ENCODE peak calls at places on chromosomes 12 and 14, in ten cellular contexts. One of them, this sample, is unnamed.

GRCh38 chr12:80988986-80989385 is 51.3 kb upstream of the LIN7A start:
- DNase-seq in CD8-positive, alpha-beta T cell: no peak
- DNase-seq in neural progenitor cell: no peak
- DNase-seq in stomach: peak
- DNase-seq in lower lobe of right lung: no peak
- DNase-seq in fibroblast of the aortic adventitia: peak
- DNase-seq in PC-3: no peak
- DNase-seq in heart right ventricle: no peak
- DNase-seq in AG09309: no peak
- DNase-seq in NB4: no peak
- DNase-seq in this sample: no peak

GRCh38 chr12:84551373-84551772 is 361.2 kb downstream of the SLC6A15 start:
- DNase-seq in stomach: no peak
- DNase-seq in AG09309: no peak
- DNase-seq in CD8-positive, alpha-beta T cell: no peak
- DNase-seq in heart right ventricle: no peak
- DNase-seq in PC-3: no peak
- DNase-seq in neural progenitor cell: no peak
- DNase-seq in NB4: no peak
- DNase-seq in lower lobe of right lung: no peak
- DNase-seq in fibroblast of the aortic adventitia: no peak
- DNase-seq in this sample: no peak

GRCh38 chr12:53599579-53599978 is 26.6 kb downstream of the ATF7 start:
- DNase-seq in NB4: no peak
- DNase-seq in AG09309: no peak
- DNase-seq in heart right ventricle: no peak
- DNase-seq in fibroblast of the aortic adventitia: no peak
- DNase-seq in PC-3: no peak
- DNase-seq in stomach: no peak
- DNase-seq in lower lobe of right lung: no peak
- DNase-seq in neural progenitor cell: no peak
- DNase-seq in CD8-positive, alpha-beta T cell: no peak
- DNase-seq in this sample: no peak

GRCh38 chr12:12776261-12776660 is 9.2 kb upstream of the APOLD1 start:
- DNase-seq in AG09309: no peak
- DNase-seq in stomach: peak
- DNase-seq in CD8-positive, alpha-beta T cell: no peak
- DNase-seq in neural progenitor cell: no peak
- DNase-seq in PC-3: peak
- DNase-seq in lower lobe of right lung: no peak
- DNase-seq in heart right ventricle: no peak
- DNase-seq in fibroblast of the aortic adventitia: peak
- DNase-seq in NB4: no peak
- DNase-seq in this sample: no peak

GRCh38 chr12:20429876-20430275 is 61.5 kb downstream of the PDE3A start:
- DNase-seq in heart right ventricle: no peak
- DNase-seq in NB4: no peak
- DNase-seq in AG09309: no peak
- DNase-seq in lower lobe of right lung: no peak
- DNase-seq in neural progenitor cell: no peak
- DNase-seq in fibroblast of the aortic adventitia: no peak
- DNase-seq in PC-3: no peak
- DNase-seq in stomach: no peak
- DNase-seq in CD8-positive, alpha-beta T cell: no peak
- DNase-seq in this sample: no peak

GRCh38 chr14:37583358-37584210 is 11.5 kb downstream of the FOXA1 start:
- DNase-seq in neural progenitor cell: peak
- DNase-seq in NB4: no peak
- DNase-seq in fibroblast of the aortic adventitia: no peak
- DNase-seq in lower lobe of right lung: peak
- DNase-seq in CD8-positive, alpha-beta T cell: no peak
- DNase-seq in heart right ventricle: peak
- DNase-seq in PC-3: peak
- DNase-seq in stomach: no peak
- DNase-seq in AG09309: no peak
- DNase-seq in this sample: no peak

GRCh38 chr14:24342889-24343288 is 3.1 kb upstream of the RIPK3 start:
- DNase-seq in NB4: no peak
- DNase-seq in AG09309: no peak
- DNase-seq in PC-3: no peak
- DNase-seq in heart right ventricle: no peak
- DNase-seq in neural progenitor cell: no peak
- DNase-seq in CD8-positive, alpha-beta T cell: no peak
- DNase-seq in lower lobe of right lung: no peak
- DNase-seq in stomach: no peak
- DNase-seq in fibroblast of the aortic adventitia: no peak
- DNase-seq in this sample: no peak

GRCh38 chr14:104650981-104651875 is 38.2 kb upstream of the INF2 start:
- DNase-seq in lower lobe of right lung: no peak
- DNase-seq in AG09309: no peak
- DNase-seq in neural progenitor cell: no peak
- DNase-seq in stomach: no peak
- DNase-seq in NB4: no peak
- DNase-seq in fibroblast of the aortic adventitia: no peak
- DNase-seq in CD8-positive, alpha-beta T cell: no peak
- DNase-seq in PC-3: no peak
- DNase-seq in heart right ventricle: no peak
- DNase-seq in this sample: no peak

DNA sequence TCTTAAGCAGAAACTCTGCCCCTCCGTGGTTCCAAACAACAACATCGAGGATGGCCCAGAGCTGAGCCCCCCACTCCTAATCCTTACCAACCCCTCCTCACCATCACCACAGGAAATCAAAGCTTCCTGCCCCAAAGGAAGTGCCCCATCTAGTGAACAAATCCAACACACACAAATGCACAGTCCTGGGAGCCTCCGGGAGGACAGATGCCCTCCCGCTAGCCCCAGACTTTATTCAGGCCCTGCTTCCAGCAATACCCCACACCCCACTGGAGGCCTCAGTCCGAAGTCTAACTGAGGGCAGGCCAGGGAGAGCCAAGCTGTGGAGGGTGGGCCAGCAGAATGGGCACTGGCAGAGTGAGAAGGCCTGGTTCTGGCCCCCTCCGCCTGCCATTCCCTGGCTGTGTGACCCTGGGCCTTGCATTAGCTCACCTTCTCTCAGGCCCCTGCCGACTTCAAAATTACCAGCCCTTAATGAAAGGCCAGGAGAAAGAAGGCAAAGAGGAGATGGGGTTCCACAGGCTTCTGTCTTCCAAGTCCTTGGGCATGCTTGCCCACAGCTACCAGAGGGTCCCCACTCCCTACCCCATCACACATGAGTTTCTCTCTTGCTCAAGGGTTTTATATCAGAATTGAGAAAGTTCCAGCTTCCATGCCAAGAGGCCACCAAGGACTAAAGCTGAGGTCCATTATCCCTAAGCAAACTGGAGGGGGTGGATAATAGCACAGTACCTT is 2.3 kb downstream of the HDAC7 start:
- DNase-seq in lower lobe of right lung: no peak
- DNase-seq in NB4: no peak
- DNase-seq in neural progenitor cell: peak
- DNase-seq in CD8-positive, alpha-beta T cell: no peak
- DNase-seq in heart right ventricle: no peak
- DNase-seq in stomach: no peak
- DNase-seq in fibroblast of the aortic adventitia: no peak
- DNase-seq in PC-3: no peak
- DNase-seq in AG09309: no peak
- DNase-seq in this sample: no peak
- TF ChIP-seq CTCF in lower lobe of right lung: peak
- TF ChIP-seq CTCF in NB4: peak
- TF ChIP-seq CTCF in neural progenitor cell: peak
- TF ChIP-seq CTCF in CD8-positive, alpha-beta T cell: no peak
- TF ChIP-seq CTCF in heart right ventricle: no peak
- TF ChIP-seq CTCF in stomach: no peak
- TF ChIP-seq CTCF in fibroblast of the aortic adventitia: peak
- TF ChIP-seq CTCF in PC-3: peak
- TF ChIP-seq CTCF in AG09309: peak
- TF ChIP-seq CTCF in this sample: no peak

GRCh38 chr14:22428681-22429315 is 160.2 kb downstream of the DAD1 start:
- DNase-seq in fibroblast of the aortic adventitia: peak
- DNase-seq in NB4: peak
- DNase-seq in CD8-positive, alpha-beta T cell: no peak
- DNase-seq in stomach: no peak
- DNase-seq in heart right ventricle: no peak
- DNase-seq in lower lobe of right lung: no peak
- DNase-seq in neural progenitor cell: no peak
- DNase-seq in PC-3: no peak
- DNase-seq in AG09309: no peak
- DNase-seq in this sample: no peak

GRCh38 chr14:22423958-22424357 is 165.1 kb downstream of the DAD1 start:
- DNase-seq in PC-3: no peak
- DNase-seq in stomach: no peak
- DNase-seq in neural progenitor cell: no peak
- DNase-seq in fibroblast of the aortic adventitia: no peak
- DNase-seq in NB4: peak
- DNase-seq in heart right ventricle: no peak
- DNase-seq in CD8-positive, alpha-beta T cell: no peak
- DNase-seq in lower lobe of right lung: no peak
- DNase-seq in AG09309: no peak
- DNase-seq in this sample: no peak

GRCh38 chr14:22429546-22429945 is 159.5 kb downstream of the DAD1 start:
- DNase-seq in lower lobe of right lung: no peak
- DNase-seq in heart right ventricle: no peak
- DNase-seq in CD8-positive, alpha-beta T cell: no peak
- DNase-seq in AG09309: no peak
- DNase-seq in PC-3: no peak
- DNase-seq in stomach: no peak
- DNase-seq in fibroblast of the aortic adventitia: no peak
- DNase-seq in NB4: peak
- DNase-seq in neural progenitor cell: no peak
- DNase-seq in this sample: no peak

GRCh38 chr14:22426711-22427110 is 162.3 kb downstream of the DAD1 start:
- DNase-seq in stomach: no peak
- DNase-seq in lower lobe of right lung: no peak
- DNase-seq in CD8-positive, alpha-beta T cell: no peak
- DNase-seq in heart right ventricle: no peak
- DNase-seq in NB4: peak
- DNase-seq in PC-3: no peak
- DNase-seq in AG09309: no peak
- DNase-seq in fibroblast of the aortic adventitia: no peak
- DNase-seq in neural progenitor cell: no peak
- DNase-seq in this sample: no peak

DNA sequence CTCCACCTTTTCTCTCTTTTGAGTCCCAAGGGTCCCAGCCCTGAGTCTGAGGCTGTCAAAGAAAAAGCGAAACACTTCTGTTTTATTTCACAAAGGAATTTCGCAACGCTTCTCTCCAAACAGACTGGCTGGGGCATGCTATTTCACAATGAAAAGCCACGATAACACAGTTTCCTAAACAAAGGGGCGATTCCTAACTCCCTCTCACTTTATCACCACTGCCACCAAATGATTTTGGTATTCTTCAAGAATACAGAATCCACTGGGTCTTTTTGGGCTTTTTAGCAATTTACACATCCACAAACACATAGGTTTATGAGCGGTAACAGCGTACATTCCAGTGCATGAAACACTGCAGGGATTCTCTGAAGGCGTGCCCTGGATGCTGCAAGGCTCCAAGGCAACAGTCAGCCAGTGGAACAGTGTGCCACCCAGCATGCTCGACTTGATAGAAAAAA is 161.2 kb downstream of the DAD1 start:
- DNase-seq in neural progenitor cell: peak
- DNase-seq in NB4: peak
- DNase-seq in heart right ventricle: no peak
- DNase-seq in PC-3: no peak
- DNase-seq in fibroblast of the aortic adventitia: peak
- DNase-seq in AG09309: peak
- DNase-seq in lower lobe of right lung: peak
- DNase-seq in CD8-positive, alpha-beta T cell: no peak
- DNase-seq in stomach: no peak
- DNase-seq in this sample: no peak
- H3K4me3 ChIP-seq in neural progenitor cell: no peak
- H3K4me3 ChIP-seq in NB4: peak
- H3K4me3 ChIP-seq in heart right ventricle: no peak
- H3K4me3 ChIP-seq in PC-3: no peak
- H3K4me3 ChIP-seq in fibroblast of the aortic adventitia: no peak
- H3K4me3 ChIP-seq in AG09309: no peak
- H3K4me3 ChIP-seq in lower lobe of right lung: peak
- H3K4me3 ChIP-seq in CD8-positive, alpha-beta T cell: no peak
- H3K4me3 ChIP-seq in stomach: no peak
- H3K4me3 ChIP-seq in this sample: no peak

GRCh38 chr12:121495746-121496145 is 85.1 kb downstream of the KDM2B start:
- DNase-seq in PC-3: no peak
- DNase-seq in lower lobe of right lung: no peak
- DNase-seq in neural progenitor cell: no peak
- DNase-seq in CD8-positive, alpha-beta T cell: no peak
- DNase-seq in stomach: no peak
- DNase-seq in heart right ventricle: no peak
- DNase-seq in AG09309: no peak
- DNase-seq in fibroblast of the aortic adventitia: no peak
- DNase-seq in NB4: no peak
- DNase-seq in this sample: no peak

GRCh38 chr12:121489874-121490273 is 90.0 kb downstream of the RNF34 start:
- DNase-seq in NB4: no peak
- DNase-seq in AG09309: no peak
- DNase-seq in PC-3: no peak
- DNase-seq in lower lobe of right lung: no peak
- DNase-seq in CD8-positive, alpha-beta T cell: no peak
- DNase-seq in fibroblast of the aortic adventitia: no peak
- DNase-seq in stomach: no peak
- DNase-seq in neural progenitor cell: no peak
- DNase-seq in heart right ventricle: no peak
- DNase-seq in this sample: no peak

GRCh38 chr12:121494093-121494787 is 86.6 kb downstream of the KDM2B start:
- DNase-seq in lower lobe of right lung: no peak
- DNase-seq in fibroblast of the aortic adventitia: peak
- DNase-seq in PC-3: peak
- DNase-seq in neural progenitor cell: peak
- DNase-seq in heart right ventricle: peak
- DNase-seq in CD8-positive, alpha-beta T cell: peak
- DNase-seq in NB4: peak
- DNase-seq in AG09309: no peak
- DNase-seq in stomach: peak
- DNase-seq in this sample: peak

GRCh38 chr12:121484967-121485366 is 85.0 kb downstream of the RNF34 start:
- DNase-seq in AG09309: no peak
- DNase-seq in NB4: no peak
- DNase-seq in CD8-positive, alpha-beta T cell: no peak
- DNase-seq in heart right ventricle: no peak
- DNase-seq in stomach: no peak
- DNase-seq in neural progenitor cell: no peak
- DNase-seq in lower lobe of right lung: no peak
- DNase-seq in fibroblast of the aortic adventitia: no peak
- DNase-seq in PC-3: no peak
- DNase-seq in this sample: no peak

DNA sequence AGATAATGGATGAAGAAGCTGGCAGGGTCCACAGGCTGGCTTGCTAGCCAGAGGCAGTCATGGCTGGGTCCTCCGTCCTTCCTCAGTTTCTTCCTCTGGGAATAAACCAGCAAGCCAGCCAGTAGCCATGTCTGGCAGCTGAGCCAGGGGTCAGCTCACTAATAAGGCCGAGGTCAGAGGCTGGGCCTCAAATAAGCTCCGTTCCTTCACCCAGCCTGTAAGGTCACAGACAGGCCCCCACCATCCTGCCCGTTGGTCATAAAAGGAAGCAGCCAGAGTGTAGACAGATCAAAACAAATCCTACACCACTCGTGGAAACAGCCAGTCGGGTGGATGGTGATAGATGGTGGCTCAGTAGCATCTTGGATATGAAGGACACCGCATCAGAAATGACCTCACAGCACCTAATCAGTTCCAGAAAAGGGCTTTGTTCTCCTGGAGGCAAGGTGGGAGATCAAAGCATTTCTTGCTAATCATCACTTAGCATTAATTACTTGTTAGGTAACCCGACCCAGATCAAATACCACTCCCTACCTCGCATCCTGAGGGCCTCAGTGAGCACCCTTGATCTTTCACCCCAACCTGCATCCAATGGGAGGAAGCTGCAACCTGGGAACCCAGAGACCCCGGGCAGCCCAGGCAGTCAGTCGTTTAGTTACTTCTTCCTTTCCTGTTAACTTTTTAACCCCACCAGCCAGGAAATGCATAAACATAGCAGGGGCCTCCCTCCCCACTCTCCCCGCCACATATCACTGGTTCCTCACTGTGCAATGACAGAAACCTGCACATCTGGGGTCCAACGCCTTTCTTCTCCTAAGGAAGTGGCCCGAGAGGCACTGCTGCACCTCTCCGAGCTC is 90.2 kb downstream of the KDM2B start:
- DNase-seq in fibroblast of the aortic adventitia: no peak
- DNase-seq in CD8-positive, alpha-beta T cell: no peak
- DNase-seq in PC-3: no peak
- DNase-seq in lower lobe of right lung: no peak
- DNase-seq in stomach: no peak
- DNase-seq in heart right ventricle: no peak
- DNase-seq in neural progenitor cell: no peak
- DNase-seq in AG09309: no peak
- DNase-seq in NB4: no peak
- DNase-seq in this sample: no peak
- TF ChIP-seq CTCF in fibroblast of the aortic adventitia: no peak
- TF ChIP-seq CTCF in CD8-positive, alpha-beta T cell: no peak
- TF ChIP-seq CTCF in PC-3: no peak
- TF ChIP-seq CTCF in lower lobe of right lung: no peak
- TF ChIP-seq CTCF in stomach: no peak
- TF ChIP-seq CTCF in heart right ventricle: no peak
- TF ChIP-seq CTCF in neural progenitor cell: no peak
- TF ChIP-seq CTCF in AG09309: no peak
- TF ChIP-seq CTCF in NB4: no peak
- TF ChIP-seq CTCF in this sample: no peak

DNA sequence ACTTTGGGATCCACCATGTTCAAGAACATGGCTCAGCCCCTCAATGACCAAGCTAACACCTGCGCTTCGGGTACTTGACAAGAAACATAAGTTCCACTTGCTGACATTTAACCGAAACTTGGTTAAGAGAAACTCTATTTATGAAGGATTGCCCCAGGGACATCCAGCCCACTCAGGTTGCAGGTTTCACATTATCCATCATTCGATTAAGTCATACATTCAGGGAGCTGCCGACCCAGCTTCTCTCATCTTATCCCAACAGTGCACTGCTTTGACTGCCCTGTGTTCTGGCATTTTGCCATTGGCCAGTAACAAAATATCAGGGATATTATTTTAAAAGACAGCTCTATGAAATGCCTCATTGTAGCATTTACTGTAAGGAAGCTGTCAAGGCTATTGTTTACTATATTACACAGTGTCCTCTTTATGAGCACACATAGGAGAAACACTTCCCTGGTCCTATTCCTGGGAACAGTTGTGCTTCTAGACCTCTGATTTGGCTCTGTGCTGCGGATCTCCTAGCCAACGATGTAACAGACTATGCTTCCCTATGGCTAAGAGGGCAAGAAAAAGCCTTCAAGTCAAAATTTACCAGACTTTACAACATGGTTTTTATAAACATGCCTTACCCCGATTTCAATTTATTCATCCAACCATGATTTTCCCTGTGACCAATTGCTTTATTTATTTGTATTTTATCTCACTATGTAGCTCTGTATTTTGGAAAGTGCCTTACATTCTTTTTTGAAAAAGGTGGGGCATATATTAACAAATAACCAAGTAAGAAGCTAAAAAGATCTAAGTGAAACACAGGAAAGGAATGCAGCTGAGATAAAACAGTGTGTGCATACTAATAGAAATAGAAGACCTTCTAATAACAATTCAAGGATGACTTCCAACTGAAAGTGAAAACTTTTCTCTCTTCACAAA is 109.3 kb downstream of the ITPR2 start:
- DNase-seq in CD8-positive, alpha-beta T cell: no peak
- DNase-seq in heart right ventricle: no peak
- DNase-seq in PC-3: peak
- DNase-seq in AG09309: no peak
- DNase-seq in NB4: no peak
- DNase-seq in lower lobe of right lung: no peak
- DNase-seq in stomach: no peak
- DNase-seq in fibroblast of the aortic adventitia: peak
- DNase-seq in neural progenitor cell: no peak
- DNase-seq in this sample: no peak
- H3K4me3 ChIP-seq in CD8-positive, alpha-beta T cell: no peak
- H3K4me3 ChIP-seq in heart right ventricle: no peak
- H3K4me3 ChIP-seq in PC-3: peak
- H3K4me3 ChIP-seq in AG09309: no peak
- H3K4me3 ChIP-seq in NB4: no peak
- H3K4me3 ChIP-seq in lower lobe of right lung: no peak
- H3K4me3 ChIP-seq in stomach: no peak
- H3K4me3 ChIP-seq in fibroblast of the aortic adventitia: peak
- H3K4me3 ChIP-seq in neural progenitor cell: no peak
- H3K4me3 ChIP-seq in this sample: no peak